ENCODE peak calls at places on chromosome 9, in five cellular contexts. K is NCI-H510A treated with DMSO at 0.1 percent for 48 hours, U is left lung, Y is NCI-H748 treated with DMSO at 0.1 percent for 48 hours, D is T-helper 2 cell. E is an unnamed sample.

GRCh38 chr9:86080112-86080579 is 19.2 kb downstream of the GOLM1 start:
- DNase-seq in K (no peak), U (no peak), Y (no peak), D (no peak), E (no peak)

GRCh38 chr9:136618578-136619547 is 43.9 kb upstream of the EGFL7 start:
- DNase-seq in K (no peak), U (peak), Y (no peak), D (no peak), E (peak)

GRCh38 chr9:34734720-34735119 is 24.8 kb upstream of the CCL21 start:
- DNase-seq in K (no peak), U (no peak), Y (no peak), D (no peak), E (no peak)

GRCh38 chr9:22483528-22484060 is 37.0 kb downstream of the DMRTA1 start:
- DNase-seq in K (no peak), U (no peak), Y (no peak), D (no peak), E (no peak)

GRCh38 chr9:126411948-126412284 is 85.3 kb downstream of the MVB12B start:
- DNase-seq in K (peak), U (no peak), Y (peak), D (no peak), E (no peak)

GRCh38 chr9:118618744-118619299 is 750.4 kb downstream of the BRINP1 start:
- DNase-seq in K (no peak), U (no peak), Y (no peak), D (no peak), E (no peak)

GRCh38 chr9:135478858-135479468 is 619 bp upstream of the PPP1R26 start:
- DNase-seq in K (peak), U (peak), Y (no peak), D (no peak), E (no peak)

GRCh38 chr9:109968702-109969450 is 188.9 kb downstream of the PALM2AKAP2 start:
- DNase-seq in K (no peak), U (no peak), Y (no peak), D (no peak), E (no peak)

GRCh38 chr9:135926402-135927194 is 19.3 kb upstream of the CAMSAP1 start:
- DNase-seq in K (no peak), U (peak), Y (no peak), D (no peak), E (peak)

GRCh38 chr9:131291795-131292315 is 2.3 kb downstream of the PLPP7 start:
- DNase-seq in K (no peak), U (no peak), Y (no peak), D (no peak), E (no peak)

GRCh38 chr9:75147638-75148037 is 59.3 kb downstream of the OSTF1 start:
- DNase-seq in K (no peak), U (no peak), Y (no peak), D (no peak), E (no peak)

GRCh38 chr9:85246566-85246965 is 495.2 kb downstream of the AGTPBP1 start:
- DNase-seq in K (no peak), U (no peak), Y (no peak), D (no peak), E (no peak)

GRCh38 chr9:72612449-72612848 is 91.0 kb downstream of the TMC1 start:
- DNase-seq in K (no peak), U (no peak), Y (no peak), D (no peak), E (no peak)

GRCh38 chr9:88949425-88949824 is 41.8 kb upstream of the S1PR3 start:
- DNase-seq in K (no peak), U (no peak), Y (peak), D (no peak), E (no peak)

GRCh38 chr9:120151806-120152205 is 428.2 kb downstream of the CDK5RAP2 start:
- DNase-seq in K (no peak), U (no peak), Y (no peak), D (no peak), E (no peak)

GRCh38 chr9:34279431-34279830 is 49.6 kb downstream of the KIF24 start:
- DNase-seq in K (peak), U (no peak), Y (no peak), D (no peak), E (no peak)

GRCh38 chr9:122378236-122378635 is 7.4 kb downstream of the PTGS1 start:
- DNase-seq in K (no peak), U (no peak), Y (no peak), D (no peak), E (no peak)

GRCh38 chr9:122099271-122099869 is 6.3 kb upstream of the TTLL11 start:
- DNase-seq in K (peak), U (peak), Y (peak), D (peak), E (peak)

GRCh38 chr9:28542928-28543327 is 969.6 kb upstream of the C9orf72 start:
- DNase-seq in K (no peak), U (no peak), Y (no peak), D (no peak), E (no peak)

GRCh38 chr9:89770779-89771178 is 166.0 kb downstream of the GADD45G start:
- DNase-seq in K (no peak), U (no peak), Y (no peak), D (no peak), E (no peak)

GRCh38 chr9:93207326-93207814 is 23.4 kb downstream of the WNK2 start:
- DNase-seq in K (peak), U (peak), Y (peak), D (no peak), E (peak)

GRCh38 chr9:98907055-98907454 is 36.7 kb upstream of the COL15A1 start:
- DNase-seq in K (no peak), U (no peak), Y (no peak), D (no peak), E (no peak)

GRCh38 chr9:120394058-120394669 is 185.8 kb downstream of the CDK5RAP2 start:
- DNase-seq in K (no peak), U (no peak), Y (no peak), D (no peak), E (no peak)

GRCh38 chr9:130042931-130043653 is at the start of gene FNBP1:
- DNase-seq in K (peak), U (peak), Y (peak), D (peak), E (peak)

GRCh38 chr9:34628656-34629491 is at the start of gene ARID3C:
- DNase-seq in K (peak), U (peak), Y (no peak), D (peak), E (peak)

GRCh38 chr9:123397975-123398374 is 42.0 kb downstream of the CRB2 start:
- DNase-seq in K (no peak), U (peak), Y (no peak), D (no peak), E (no peak)

GRCh38 chr9:98219364-98219716 is 26.9 kb upstream of the CORO2A start:
- DNase-seq in K (no peak), U (no peak), Y (no peak), D (no peak), E (no peak)

E was measured in aorta.